ENCODE peak calls at places on chromosomes 16 and 17, in four cellular contexts. H is neuronal stem cell, O is IMR-90, B is mesenchymal stem cell. P is an unnamed sample. For H3K4me1, the result is how much of the 10 kb centered on the place peaks cover.

GRCh38 chr17:81583589-81584337 is 31.6 kb upstream of the FAAP100 start:
- DNase-seq in H (no peak), B (peak), O (peak), P (no peak)

GRCh38 chr16:48479319-48479718 is 94.1 kb upstream of the SIAH1 start:
- DNase-seq in O (no peak), H (no peak), B (no peak), P (no peak)

GRCh38 chr17:83116311-83116771 is 36.9 kb downstream of the METRNL start:
- DNase-seq in H (no peak), B (no peak), O (no peak), P (no peak)

GRCh38 chr17:22692801-22693171 is 1000.5 kb downstream of the KCNJ18 start:
- DNase-seq in B (no peak), O (no peak), H (no peak), P (no peak)

GRCh38 chr17:50840311-50840851 is 5.0 kb downstream of the WFIKKN2 start:
- DNase-seq in O (no peak), B (no peak), H (no peak), P (peak)

GRCh38 chr17:39461911-39462641 is 790 bp downstream of the CDK12 start:
- DNase-seq in O (peak), H (no peak), B (peak), P (peak)

GRCh38 chr17:27496501-27496943 is 40.3 kb downstream of the KSR1 start:
- DNase-seq in B (no peak), H (no peak), O (no peak), P (peak)

GRCh38 chr16:88747588-88748301 is 37.3 kb downstream of the PIEZO1 start:
- DNase-seq in H (no peak), O (no peak), B (peak), P (peak)

GRCh38 chr17:43768382-43768781 is 9.8 kb upstream of the SOST start:
- DNase-seq in O (no peak), H (no peak), B (no peak), P (no peak)

GRCh38 chr16:4461250-4462085 is 13.0 kb downstream of the NMRAL1 start:
- DNase-seq in O (no peak), B (no peak), H (no peak), P (peak)

GRCh38 chr16:4463522-4464163 is 10.8 kb downstream of the NMRAL1 start:
- DNase-seq in H (no peak), B (no peak), O (no peak), P (no peak)

GRCh38 chr16:4465977-4466779 is 8.2 kb downstream of the NMRAL1 start:
- DNase-seq in H (no peak), B (no peak), O (no peak), P (no peak)

GRCh38 chr16:4455951-4456350 is 18.5 kb downstream of the NMRAL1 start:
- DNase-seq in O (no peak), B (no peak), H (no peak), P (no peak)

DNA sequence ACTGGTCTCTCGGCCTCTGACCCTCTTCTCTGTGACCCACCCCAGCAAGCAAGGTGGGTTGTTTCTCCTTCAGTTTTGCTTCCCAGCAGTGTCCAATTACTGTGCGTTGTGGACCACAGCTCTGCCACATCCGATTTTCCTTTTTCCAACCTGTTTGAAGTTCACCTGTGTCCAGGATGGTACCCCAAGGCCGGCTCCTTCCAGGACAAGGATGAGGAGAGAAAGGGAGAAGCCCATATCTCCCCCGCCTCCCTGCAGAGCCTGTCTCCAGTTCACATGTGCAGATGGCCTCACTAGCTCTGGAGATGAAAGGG is 13.5 kb downstream of the NMRAL1 start:
- DNase-seq in B (no peak), O (no peak), H (no peak), P (no peak)
- H3K27ac ChIP-seq in B (no peak), O (no peak), H (no peak), P (no peak)

DNA sequence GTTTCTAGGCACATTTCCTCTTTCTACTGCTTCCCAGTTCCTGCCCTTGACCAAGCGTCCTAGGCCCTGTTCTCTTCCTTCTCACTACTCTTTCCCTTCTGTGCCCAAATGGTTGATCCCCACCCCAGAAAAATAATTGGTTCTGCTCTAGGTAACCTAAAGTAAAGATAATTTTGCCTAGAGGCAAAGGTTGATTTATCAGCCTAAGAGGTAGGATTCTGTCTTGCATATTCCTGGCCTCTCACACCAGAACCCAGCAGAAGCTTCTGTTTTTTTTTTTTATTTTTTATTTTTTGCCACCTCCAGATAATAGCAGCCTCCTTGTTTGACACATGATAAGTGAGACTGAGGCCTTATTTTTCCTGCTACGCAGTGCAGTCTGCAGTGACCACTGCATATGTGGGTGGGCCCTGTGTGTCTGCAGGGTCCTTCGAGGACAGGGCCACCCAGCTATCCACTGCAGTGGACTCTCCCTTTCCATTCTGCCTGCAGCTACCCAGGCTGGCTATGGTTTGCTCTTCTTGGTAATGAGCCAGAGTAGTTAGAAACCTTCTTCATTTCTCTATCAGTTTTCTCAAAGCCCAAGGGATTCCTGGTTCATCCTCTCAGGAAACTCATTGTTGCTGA is 711 bp downstream of the PIPOX start:
- DNase-seq in H (no peak), B (no peak), O (no peak), P (no peak)
- H3K14ac ChIP-seq in H (no peak), B (no peak), O (no peak), P (peak)

GRCh38 chr17:30520882-30521281 is 43.7 kb downstream of the GOSR1 start:
- DNase-seq in O (no peak), B (peak), H (no peak), P (no peak)
- H3K4me1 ChIP-seq in O (under half), B (under half), H (under half), P (under half)

GRCh38 chr16:29925173-29925804 is 737 bp downstream of the KCTD13 start:
- DNase-seq in B (peak), O (no peak), H (peak), P (no peak)
- H3K27ac ChIP-seq in B (no peak), O (peak), H (no peak), P (no peak)

DNA sequence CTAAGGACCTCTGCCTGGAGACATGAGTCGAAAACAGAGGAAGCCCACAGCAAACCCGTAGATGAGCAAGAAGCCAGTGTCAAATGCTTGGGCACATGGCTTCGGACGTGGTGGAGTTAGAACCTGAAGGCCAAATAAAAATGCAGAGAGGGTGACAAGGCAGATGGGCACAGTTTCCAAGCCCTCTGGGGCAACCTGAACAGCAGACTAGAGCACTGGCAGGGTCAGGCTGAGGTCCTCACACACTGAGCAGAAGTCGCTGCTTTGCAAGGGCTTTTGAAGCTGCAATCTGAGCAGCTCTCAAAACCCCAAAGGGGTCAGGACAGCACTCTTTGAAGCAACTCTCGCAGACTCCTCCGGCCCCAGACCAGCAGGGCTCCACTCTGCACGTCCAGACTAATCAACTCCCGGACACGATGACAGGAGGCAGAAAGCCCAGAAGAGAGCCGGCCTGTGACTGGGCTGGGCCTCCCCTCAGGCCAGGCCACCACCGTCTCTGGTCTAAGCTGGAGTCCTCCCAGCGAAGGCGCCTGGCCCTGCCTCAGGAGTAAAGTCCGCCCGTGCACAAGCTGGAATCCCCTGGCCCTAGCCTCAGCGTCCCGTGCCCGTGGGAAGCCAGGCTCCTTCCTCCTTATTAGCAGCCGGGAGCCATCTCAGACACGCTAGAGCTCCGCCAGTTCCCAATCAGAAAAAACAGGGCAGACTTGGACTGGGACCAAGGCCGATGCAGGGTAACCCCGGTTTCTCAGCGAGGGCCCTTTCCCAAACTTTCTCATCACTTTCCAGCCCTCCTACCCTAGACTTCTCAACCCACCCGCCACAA is 924 bp downstream of the SMARCD2 start:
- DNase-seq in B (peak), H (peak), O (peak), P (no peak)
- H3K14ac ChIP-seq in B (peak), H (peak), O (peak), P (peak)

P was measured in H9.